ENCODE peak calls at places on chromosomes 2 and 18, in four cellular contexts. G is mammary epithelial cell, Y is GM23338, J is neural progenitor cell. S is an unnamed sample.

GRCh38 chr18:21629089-21629832 is 17.1 kb downstream of the SNRPD1 start:
- DNase-seq in G (no peak), Y (no peak), J (no peak), S (no peak)

GRCh38 chr18:3246636-3247242 is 862 bp upstream of the MYL12A start:
- DNase-seq in G (peak; percentile 35), Y (peak; percentile 34), J (peak; percentile 40), S (no peak)

GRCh38 chr2:109321570-109321969 is 192.6 kb downstream of the SH3RF3 start:
- DNase-seq in G (no peak), Y (no peak), J (no peak), S (no peak)

GRCh38 chr2:228105526-228106250 is 75.8 kb downstream of the SPHKAP start:
- DNase-seq in G (no peak), Y (no peak), J (no peak), S (no peak)

GRCh38 chr18:12608292-12608691 is 49.6 kb downstream of the SPIRE1 start:
- DNase-seq in G (peak; percentile 89), Y (no peak), J (no peak), S (no peak)

GRCh38 chr18:76429262-76430126 is 65.5 kb downstream of the ZNF516 start:
- DNase-seq in G (no peak), Y (no peak), J (no peak), S (no peak)

GRCh38 chr2:157777425-157777824 is 98.7 kb downstream of the ACVR1 start:
- DNase-seq in G (peak; percentile 28), Y (peak; percentile 64), J (peak; percentile 38), S (peak; percentile 19)

GRCh38 chr2:68698567-68699377 is 35.8 kb upstream of the ARHGAP25 start:
- DNase-seq in G (no peak), Y (no peak), J (no peak), S (no peak)

GRCh38 chr2:240972636-240973521 is 25.5 kb upstream of the SNED1 start:
- DNase-seq in G (peak; percentile 18), Y (no peak), J (no peak), S (no peak)

GRCh38 chr2:85390941-85391669 is 19.1 kb downstream of the CAPG start:
- DNase-seq in G (no peak), Y (peak; percentile 85), J (peak; percentile 70), S (no peak)

GRCh38 chr2:42841344-42841743 is 49.0 kb upstream of the HAAO start:
- DNase-seq in G (no peak), Y (no peak), J (no peak), S (no peak)

GRCh38 chr2:178761759-178762371 is 45.4 kb downstream of the TTN start:
- DNase-seq in G (peak; percentile 37), Y (peak; percentile 83), J (peak; percentile 85), S (peak; percentile 75)

GRCh38 chr2:84865181-84865783 is 15.6 kb downstream of the TRABD2A start:
- DNase-seq in G (peak; percentile 34), Y (no peak), J (no peak), S (peak; percentile 36)

GRCh38 chr2:168729455-168729854 is 73.0 kb upstream of the NOSTRIN start:
- DNase-seq in G (no peak), Y (no peak), J (no peak), S (no peak)

GRCh38 chr18:40293311-40293710 is 1661.7 kb upstream of the PIK3C3 start:
- DNase-seq in G (peak; percentile 0), Y (peak; percentile 34), J (peak; percentile 44), S (no peak)

GRCh38 chr2:213238753-213239591 is 45.3 kb upstream of the SPAG16 start:
- DNase-seq in G (peak; percentile 74), Y (no peak), J (no peak), S (peak; percentile 92)

GRCh38 chr2:207162319-207162718 is 3.4 kb downstream of the KLF7 start:
- DNase-seq in G (no peak), Y (no peak), J (no peak), S (no peak)

GRCh38 chr2:132400169-132400900 is 16.3 kb upstream of the GPR39 start:
- DNase-seq in G (peak; percentile 72), Y (no peak), J (no peak), S (no peak)

GRCh38 chr2:126634273-126634861 is 21.6 kb upstream of the GYPC start:
- DNase-seq in G (no peak), Y (peak; percentile 63), J (peak; percentile 48), S (peak; percentile 10)

GRCh38 chr2:44083054-44083453 is 85.6 kb upstream of the PPM1B start:
- DNase-seq in G (no peak), Y (no peak), J (no peak), S (no peak)

GRCh38 chr2:168915433-168916328 is 14.6 kb downstream of the G6PC2 start:
- DNase-seq in G (no peak), Y (no peak), J (no peak), S (no peak)

GRCh38 chr2:12684471-12684936 is 32.2 kb upstream of the TRIB2 start:
- DNase-seq in G (peak; percentile 64), Y (peak; percentile 27), J (no peak), S (peak; percentile 22)

GRCh38 chr2:148927010-148927409 is 52.0 kb downstream of the KIF5C start:
- DNase-seq in G (no peak), Y (no peak), J (no peak), S (no peak)

GRCh38 chr2:101754613-101755012 is 57.1 kb downstream of the MAP4K4 start:
- DNase-seq in G (peak; percentile 41), Y (no peak), J (no peak), S (no peak)

GRCh38 chr2:219552382-219553167 is 8.7 kb downstream of the TMEM198 start:
- DNase-seq in G (peak; percentile 78), Y (peak; percentile 96), J (peak; percentile 94), S (peak; percentile 90)

GRCh38 chr2:20803287-20803686 is 19.6 kb downstream of the LDAH start:
- DNase-seq in G (no peak), Y (no peak), J (no peak), S (no peak)

GRCh38 chr18:13653746-13654455 is 72.5 kb downstream of the FAM210A start:
- DNase-seq in G (no peak), Y (peak; percentile 30), J (peak; percentile 15), S (no peak)

GRCh38 chr18:61402761-61403160 is 69.5 kb downstream of the CDH20 start:
- DNase-seq in G (no peak), Y (no peak), J (no peak), S (no peak)

GRCh38 chr2:241584446-241584845 is 25.9 kb downstream of the BOK start:
- DNase-seq in G (peak; percentile 16), Y (peak; percentile 69), J (no peak), S (peak; percentile 92)

GRCh38 chr2:66581461-66582363 is 146.8 kb downstream of the MEIS1 start:
- DNase-seq in G (no peak), Y (peak; percentile 77), J (peak; percentile 61), S (no peak)

GRCh38 chr2:73892631-73893329 is at the start of gene ACTG2:
- DNase-seq in G (no peak), Y (no peak), J (no peak), S (no peak)

GRCh38 chr2:51031004-51031791 is 734 bp downstream of the NRXN1 start:
- DNase-seq in G (no peak), Y (no peak), J (no peak), S (no peak)

GRCh38 chr2:189328451-189329249 is 112.6 kb upstream of the WDR75 start:
- DNase-seq in G (no peak), Y (no peak), J (no peak), S (no peak)

GRCh38 chr18:12946549-12947354 is 1.1 kb upstream of the SEH1L start:
- DNase-seq in G (peak; percentile 52), Y (peak; percentile 76), J (peak; percentile 73), S (peak; percentile 84)

GRCh38 chr2:203689424-203690109 is 16.9 kb upstream of the CD28 start:
- DNase-seq in G (no peak), Y (no peak), J (no peak), S (no peak)

GRCh38 chr2:203692039-203692710 is 14.3 kb upstream of the CD28 start:
- DNase-seq in G (no peak), Y (no peak), J (no peak), S (no peak)

GRCh38 chr2:203693242-203693879 is 13.1 kb upstream of the CD28 start:
- DNase-seq in G (no peak), Y (no peak), J (no peak), S (no peak)

GRCh38 chr2:203690110-203691047 is 16.1 kb upstream of the CD28 start:
- DNase-seq in G (no peak), Y (no peak), J (no peak), S (no peak)

DNA sequence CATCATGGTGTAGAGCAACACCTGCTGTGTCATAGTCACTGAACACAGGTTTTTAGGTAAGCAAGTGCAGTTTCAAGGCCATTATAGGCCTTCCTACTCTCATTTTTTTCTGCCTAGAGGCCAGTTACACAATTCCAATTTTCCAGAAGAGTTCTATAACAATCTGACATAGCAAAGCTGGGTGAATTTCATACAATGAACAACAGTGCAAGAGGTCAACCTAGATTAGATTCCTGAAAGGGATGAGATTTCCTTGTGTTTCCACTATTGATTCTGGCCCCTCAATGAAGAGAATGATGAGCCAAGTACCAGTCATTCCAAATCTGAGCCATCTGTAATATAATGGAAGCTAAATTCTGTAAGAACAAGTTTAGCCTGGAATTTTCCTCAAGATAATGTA is 15.3 kb upstream of the CD28 start:
- DNase-seq in G (no peak), Y (no peak), J (no peak), S (no peak)
- H2AFZ ChIP-seq in G (no peak overlapping the region), Y (no peak overlapping the region), J (no peak overlapping the region), S (no peak overlapping the region)

GRCh38 chr2:99430614-99431258 is 59.1 kb downstream of the REV1 start:
- DNase-seq in G (no peak), Y (no peak), J (no peak), S (no peak)

GRCh38 chr2:99436874-99437273 is 52.9 kb downstream of the REV1 start:
- DNase-seq in G (no peak), Y (no peak), J (no peak), S (no peak)

GRCh38 chr2:99431587-99432275 is 58.1 kb downstream of the REV1 start:
- DNase-seq in G (no peak), Y (no peak), J (no peak), S (no peak)
- H3K4me2 ChIP-seq in G (no peak overlapping the region), Y (no peak overlapping the region), J (no peak overlapping the region), S (no peak overlapping the region)

DNA sequence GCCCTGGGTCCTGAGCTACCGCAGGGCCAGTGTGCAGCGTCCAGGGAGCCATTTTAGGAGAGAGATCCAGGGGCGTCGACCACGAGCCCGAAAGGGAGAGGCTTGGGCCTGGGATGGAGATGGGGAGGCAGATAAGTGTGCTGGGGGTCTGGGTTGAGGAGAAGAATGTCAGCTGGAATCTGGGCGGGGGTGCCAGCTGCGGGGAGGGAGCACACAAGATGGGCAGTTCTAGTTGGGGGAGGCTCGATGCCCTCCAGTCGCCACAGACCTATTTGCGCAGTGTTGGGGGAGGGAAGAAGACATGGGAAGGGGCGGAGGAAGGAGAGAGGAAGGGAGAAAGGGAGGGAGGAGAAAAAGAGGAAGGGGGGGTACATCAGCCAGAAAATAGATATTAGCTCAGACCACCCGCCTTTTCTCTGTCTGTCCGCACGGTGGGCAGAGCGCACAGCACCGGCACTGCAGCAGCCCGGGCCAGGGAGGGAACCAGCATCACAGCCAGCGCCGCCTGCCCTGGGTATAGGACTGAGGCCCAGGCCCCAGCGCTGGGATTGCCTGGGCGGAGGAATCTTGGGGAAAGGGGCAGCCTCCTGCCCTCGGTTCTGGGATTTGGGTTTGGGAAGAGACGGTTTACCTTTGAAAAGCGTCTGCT is 1.9 kb upstream of the HOXD11 start:
- DNase-seq in G (no peak), Y (peak; percentile 54), J (no peak), S (no peak)
- TF ChIP-seq EZH2 in G (peak; percentile 54), Y (peak; percentile 61), J (peak; percentile 92), S (no peak)

GRCh38 chr2:53087282-53087882 is 680.2 kb upstream of the CHAC2 start:
- DNase-seq in G (peak; percentile 67), Y (no peak), J (no peak), S (no peak)
- H2AFZ ChIP-seq in G (peak overlapping the region; percentile 57), Y (no peak overlapping the region), J (no peak overlapping the region), S (no peak overlapping the region)